ENCODE peak calls at places on chromosomes 5 and 9, in seven cellular contexts. P is adrenal gland, J is colonic mucosa, V is fibroblast of pulmonary artery, E is cardiac fibroblast, M is bronchial epithelial cell, C is kidney epithelial cell. B is an unnamed sample.

GRCh38 chr5:130759061-130759460 is 406.0 kb downstream of the HINT1 start:
- DNase-seq in J (no peak), C (no peak), M (no peak), E (no peak), V (no peak), P (no peak), B (no peak)

GRCh38 chr9:101626295-101626694 is 31.5 kb upstream of the PPP3R2 start:
- DNase-seq in C (no peak), V (no peak), P (no peak), E (no peak), J (no peak), M (no peak), B (no peak)

GRCh38 chr9:72947987-72948465 is 4.8 kb downstream of the ALDH1A1 start:
- DNase-seq in P (no peak), M (no peak), V (no peak), J (no peak), E (no peak), C (peak; percentile 44), B (no peak)

GRCh38 chr5:362189-362588 is 40.7 kb downstream of the AHRR start:
- DNase-seq in M (no peak), E (no peak), C (no peak), V (no peak), J (no peak), P (no peak), B (no peak)

GRCh38 chr9:125397736-125398135 is 136.1 kb downstream of the GAPVD1 start:
- DNase-seq in J (no peak), V (no peak), E (no peak), M (no peak), P (no peak), C (no peak), B (no peak)

GRCh38 chr5:7910738-7911428 is 41.9 kb downstream of the MTRR start:
- DNase-seq in J (no peak), P (no peak), E (no peak), M (no peak), C (no peak), V (no peak), B (no peak)

GRCh38 chr9:34986541-34987047 is 3.0 kb upstream of the DNAJB5 start:
- DNase-seq in J (no peak), C (no peak), M (peak; percentile 91), P (peak; percentile 46), V (peak; percentile 35), E (peak; percentile 46), B (no peak)

GRCh38 chr5:176441921-176442323 is 6.3 kb upstream of the FAF2 start:
- DNase-seq in C (no peak), E (peak; percentile 50), J (no peak), P (no peak), M (peak; percentile 75), V (peak; percentile 63), B (peak; percentile 80)

GRCh38 chr9:92749071-92749933 is 15.3 kb downstream of the BICD2 start:
- DNase-seq in E (no peak), C (no peak), J (no peak), P (no peak), V (no peak), M (no peak), B (no peak)

GRCh38 chr5:147904110-147904509 is 2.2 kb downstream of the C5orf46 start:
- DNase-seq in V (no peak), M (peak; percentile 63), C (no peak), E (no peak), J (no peak), P (no peak), B (no peak)

GRCh38 chr5:81856948-81857928 is 106.3 kb upstream of the SSBP2 start:
- DNase-seq in V (peak; percentile 21), E (peak; percentile 38), M (peak; percentile 37), C (no peak), P (peak; percentile 93), J (peak; percentile 33), B (no peak)

GRCh38 chr5:156186760-156187159 is 140.2 kb upstream of the SGCD start:
- DNase-seq in P (no peak), M (no peak), V (no peak), C (no peak), E (no peak), J (no peak), B (no peak)

GRCh38 chr5:39760385-39761198 is 335.8 kb upstream of the DAB2 start:
- DNase-seq in M (peak; percentile 66), E (peak; percentile 96), P (no peak), V (peak; percentile 99), C (peak; percentile 63), J (no peak), B (peak; percentile 96)

GRCh38 chr9:90842984-90843383 is 41.4 kb downstream of the SYK start:
- DNase-seq in V (no peak), M (no peak), E (no peak), P (no peak), C (no peak), J (no peak), B (no peak)

GRCh38 chr9:35102465-35102768 is 514 bp downstream of the STOML2 start:
- DNase-seq in M (no peak), P (no peak), C (no peak), J (no peak), E (peak; percentile 14), V (peak; percentile 10), B (no peak)

GRCh38 chr9:131405858-131406566 is 12.1 kb downstream of the PRRC2B start:
- DNase-seq in C (no peak), J (no peak), V (no peak), P (no peak), M (no peak), E (no peak), B (no peak)
- H3K4me3 ChIP-seq in C (no peak overlapping the region), J (no peak overlapping the region), V (no peak overlapping the region), P (no peak overlapping the region), M (no peak overlapping the region), E (no peak overlapping the region), B (no peak overlapping the region)

GRCh38 chr9:21251162-21251561 is 11.4 kb upstream of the IFNA14 start:
- DNase-seq in J (no peak), C (no peak), M (no peak), E (no peak), P (no peak), V (no peak), B (no peak)
- TF ChIP-seq CTCF in J (no peak), C (no peak), M (no peak), E (no peak), P (no peak), V (no peak), B (no peak)

GRCh38 chr5:72178910-72179815 is 71.9 kb downstream of the MAP1B start:
- DNase-seq in V (peak; percentile 95), C (no peak), J (peak; percentile 27), E (peak; percentile 95), M (peak; percentile 61), P (peak; percentile 23), B (peak; percentile 89)
- H3K4me3 ChIP-seq in V (peak overlapping the region; percentile 42), C (no peak overlapping the region), J (no peak overlapping the region), E (peak overlapping the region; percentile 9), M (no peak overlapping the region), P (no peak overlapping the region), B (peak overlapping the region; percentile 8)

DNA sequence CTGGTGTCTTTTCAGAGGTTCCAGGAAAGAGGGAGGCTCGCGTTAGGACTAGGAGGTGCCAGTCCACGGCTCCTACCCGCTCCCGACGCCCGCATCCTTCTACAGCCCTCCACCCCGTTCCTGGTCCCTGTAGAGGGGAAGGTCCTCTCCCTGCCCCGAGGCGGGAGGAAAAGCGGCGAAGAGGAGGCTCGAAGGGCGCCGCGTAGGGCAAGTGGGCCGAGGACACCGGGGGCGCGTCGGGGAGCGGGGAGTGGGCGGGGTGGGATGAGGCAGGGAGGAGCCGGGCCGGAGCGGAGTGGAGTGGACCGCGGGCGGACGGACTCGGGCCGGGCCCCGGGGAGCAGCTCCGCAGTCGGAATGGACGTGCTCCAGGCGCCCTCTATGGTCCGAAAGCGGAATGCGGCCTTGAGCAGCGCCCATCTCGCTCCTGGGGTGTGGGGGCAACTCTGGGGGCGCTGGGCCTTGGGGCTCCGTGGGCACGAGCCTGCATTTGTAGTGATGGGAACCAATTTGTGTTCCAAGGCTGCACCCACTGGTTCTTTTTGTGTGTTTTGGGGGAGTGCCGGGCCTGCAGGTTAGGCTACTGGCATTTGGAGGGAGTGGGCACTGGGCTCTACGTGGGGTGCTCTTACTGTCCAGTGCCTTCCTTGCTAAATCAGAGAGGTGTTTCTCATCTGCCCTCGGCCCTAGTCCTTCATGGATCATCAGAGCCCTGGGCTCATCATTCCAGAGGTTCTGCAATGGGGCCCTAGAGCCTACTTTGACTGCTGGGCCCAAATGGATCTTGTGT is 7.3 kb downstream of the IRX1 start:
- DNase-seq in P (peak; percentile 9), V (peak; percentile 15), J (no peak), E (peak; percentile 17), C (no peak), M (no peak), B (no peak)
- TF ChIP-seq CTCF in P (peak; percentile 16), V (peak; percentile 31), J (no peak), E (peak; percentile 49), C (peak; percentile 55), M (peak; percentile 11), B (peak; percentile 36)

DNA sequence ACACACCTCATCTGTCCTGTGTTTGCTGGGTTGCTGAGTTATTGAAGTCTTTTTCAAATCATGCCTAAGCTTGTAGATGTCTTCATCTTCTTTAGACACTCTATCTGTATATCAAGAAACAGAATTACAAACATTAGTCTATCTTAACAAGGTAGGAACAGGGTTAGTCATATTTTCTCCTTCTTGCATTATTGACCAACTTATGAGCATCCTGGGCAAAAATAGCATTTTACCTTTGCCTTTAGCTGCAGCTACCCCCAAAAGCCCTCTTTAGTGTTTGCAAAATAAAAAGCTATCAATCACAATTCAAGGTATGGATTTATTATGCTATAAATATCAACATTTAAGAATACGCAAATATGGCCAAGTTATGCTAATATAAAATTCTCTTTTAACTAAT is 3.4 kb downstream of the PLK2 start:
- DNase-seq in E (peak; percentile 39), P (no peak), C (no peak), J (no peak), V (no peak), M (no peak), B (no peak)
- H3K4me3 ChIP-seq in E (peak overlapping the region; percentile 89), P (no peak overlapping the region), C (peak overlapping the region; percentile 96), J (no peak overlapping the region), V (peak overlapping the region; percentile 74), M (no peak overlapping the region), B (peak overlapping the region; percentile 92)

DNA sequence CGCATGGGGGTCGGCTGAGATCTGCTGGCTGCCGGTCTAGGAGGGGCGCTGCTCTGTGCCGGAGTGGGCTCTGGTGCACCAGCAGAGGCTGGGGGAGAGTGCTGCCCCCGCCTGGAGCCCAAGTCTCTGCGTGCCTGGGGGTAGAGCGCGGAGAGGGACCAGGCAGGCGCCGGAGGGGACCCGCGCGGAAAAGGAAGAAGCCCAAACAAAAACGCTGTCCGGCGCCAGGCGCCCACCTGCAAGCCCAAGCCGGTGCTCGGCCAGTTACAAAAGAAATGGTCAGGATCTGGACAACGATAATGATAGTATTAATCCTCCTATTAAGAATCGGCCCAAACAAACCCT is 575 bp upstream of the S1PR3 start:
- DNase-seq in C (no peak), E (no peak), J (no peak), M (no peak), V (no peak), P (no peak), B (no peak)
- TF ChIP-seq CTCF in C (peak; percentile 20), E (no peak), J (no peak), M (no peak), V (no peak), P (no peak), B (no peak)

GRCh38 chr5:180799902-180800801 is 2.5 kb downstream of the MGAT1 start:
- DNase-seq in E (peak; percentile 52), J (peak; percentile 16), C (no peak), M (peak; percentile 85), V (peak; percentile 58), P (no peak), B (peak; percentile 84)
- H3K4me3 ChIP-seq in E (no peak overlapping the region), J (no peak overlapping the region), C (no peak overlapping the region), M (no peak overlapping the region), V (peak overlapping the region; percentile 21), P (no peak overlapping the region), B (peak overlapping the region; percentile 81)